ENCODE peak calls at places on chromosomes 2 and 18, in nine cellular contexts. S is HL-60; I is fibroblast of lung; M is activated T-cell treated with anti-CD3 and anti-CD28 coated beads for 24 hours; J is NCI-H774; V is activated naive CD4-positive, alpha-beta T cell; F is naive thymus-derived CD4-positive, alpha-beta T cell; R is NCI-H1092 treated with DMSO at 0.1 percent for 48 hours; A is GM10248. C is an unnamed sample.

GRCh38 chr2:128269358-128270305 is 49.0 kb downstream of the HS6ST1 start:
- DNase-seq in J (no peak), M (no peak), R (peak; percentile 23), I (no peak), S (no peak), A (no peak), V (no peak), F (no peak), C (no peak)

GRCh38 chr2:216777637-216778273 is 82.1 kb downstream of the TNP1 start:
- DNase-seq in F (no peak), M (peak; percentile 8), J (peak; percentile 83), S (peak; percentile 69), V (no peak), R (peak; percentile 54), A (peak; percentile 63), I (peak; percentile 49), C (peak; percentile 30)

GRCh38 chr2:112669667-112670066 is 23.9 kb downstream of the SLC20A1 start:
- DNase-seq in M (no peak), R (no peak), V (no peak), I (no peak), A (no peak), F (no peak), S (no peak), J (no peak), C (no peak)

GRCh38 chr2:235549735-235550377 is 56.0 kb downstream of the AGAP1 start:
- DNase-seq in F (no peak), V (no peak), J (no peak), R (no peak), S (no peak), A (no peak), M (no peak), I (no peak), C (no peak)

GRCh38 chr2:44941551-44942234 is at the start of gene SIX3:
- DNase-seq in M (peak; percentile 35), S (no peak), A (peak; percentile 80), R (peak; percentile 67), J (peak; percentile 80), I (no peak), F (no peak), V (no peak), C (no peak)

GRCh38 chr2:56741601-56742102 is 557.9 kb downstream of the CCDC85A start:
- DNase-seq in S (no peak), R (no peak), V (no peak), A (no peak), F (no peak), I (peak; percentile 88), J (no peak), M (no peak), C (peak; percentile 78)

GRCh38 chr2:158761626-158762025 is 33.5 kb upstream of the DAPL1 start:
- DNase-seq in S (peak; percentile 33), R (no peak), A (no peak), J (no peak), M (no peak), F (no peak), V (no peak), I (peak; percentile 27), C (no peak)

GRCh38 chr2:41936751-41937463 is 110.9 kb upstream of the PKDCC start:
- DNase-seq in M (no peak), J (no peak), V (no peak), S (no peak), I (no peak), F (no peak), R (no peak), A (no peak), C (no peak)

GRCh38 chr2:239193925-239194687 is 206.7 kb downstream of the HDAC4 start:
- DNase-seq in A (no peak), M (no peak), F (no peak), S (no peak), R (no peak), V (no peak), I (no peak), J (no peak), C (no peak)

GRCh38 chr2:165469417-165469816 is at the start of gene CSRNP3:
- DNase-seq in F (no peak), J (peak; percentile 93), S (no peak), I (peak; percentile 86), M (no peak), R (peak; percentile 94), V (no peak), A (no peak), C (peak; percentile 72)

GRCh38 chr18:76432970-76433767 is 61.9 kb downstream of the ZNF516 start:
- DNase-seq in A (no peak), V (no peak), R (no peak), M (no peak), I (no peak), F (no peak), J (no peak), S (no peak), C (no peak)

GRCh38 chr2:229952256-229952835 is 30.0 kb downstream of the FBXO36 start:
- DNase-seq in R (no peak), F (no peak), A (no peak), I (no peak), M (no peak), S (no peak), V (no peak), J (no peak), C (no peak)

GRCh38 chr18:22913861-22914260 is 19.3 kb upstream of the RBBP8 start:
- DNase-seq in I (no peak), R (no peak), V (no peak), A (no peak), F (no peak), J (peak; percentile 76), S (no peak), M (no peak), C (no peak)

GRCh38 chr2:161414015-161414384 is 2.1 kb upstream of the TBR1 start:
- DNase-seq in V (no peak), S (no peak), A (no peak), R (no peak), M (no peak), I (no peak), F (no peak), J (no peak), C (no peak)

GRCh38 chr2:673615-674318 is 3.4 kb downstream of the TMEM18 start:
- DNase-seq in R (no peak), I (peak; percentile 16), V (no peak), A (no peak), J (no peak), S (no peak), F (no peak), M (no peak), C (no peak)

GRCh38 chr2:60483400-60483799 is 70.1 kb downstream of the BCL11A start:
- DNase-seq in I (peak; percentile 46), R (no peak), V (no peak), S (no peak), A (no peak), F (no peak), M (no peak), J (no peak), C (peak; percentile 77)

GRCh38 chr2:137357641-137358040 is 592.3 kb downstream of the THSD7B start:
- DNase-seq in M (no peak), I (no peak), A (no peak), S (no peak), V (no peak), R (no peak), J (no peak), F (no peak), C (no peak)

GRCh38 chr18:8669571-8669970 is 35.8 kb upstream of the MTCL1 start:
- DNase-seq in A (no peak), R (no peak), S (no peak), J (no peak), F (no peak), M (no peak), I (no peak), V (no peak), C (no peak)

GRCh38 chr2:136985044-136985443 is 219.7 kb downstream of the THSD7B start:
- DNase-seq in I (no peak), R (no peak), M (no peak), A (no peak), S (no peak), J (no peak), F (no peak), V (no peak), C (no peak)

GRCh38 chr2:39728941-39729351 is 50.1 kb downstream of the THUMPD2 start:
- DNase-seq in M (no peak), I (peak; percentile 42), F (no peak), V (no peak), S (peak; percentile 45), A (peak; percentile 34), J (peak; percentile 16), R (peak; percentile 4), C (no peak)

GRCh38 chr2:109410021-109410815 is 203.5 kb downstream of the SEPTIN10 start:
- DNase-seq in I (peak; percentile 35), A (no peak), F (no peak), R (no peak), S (no peak), J (no peak), M (no peak), V (no peak), C (peak; percentile 18)

GRCh38 chr18:12336887-12337286 is 28.8 kb downstream of the TUBB6 start:
- DNase-seq in F (no peak), A (no peak), M (no peak), S (no peak), R (no peak), I (peak; percentile 46), J (no peak), V (no peak), C (no peak)

GRCh38 chr2:203759692-203760365 is 53.4 kb downstream of the CD28 start:
- DNase-seq in V (no peak), R (no peak), F (no peak), M (no peak), J (no peak), A (no peak), S (no peak), I (peak; percentile 45), C (no peak)

GRCh38 chr2:17547737-17548136 is 7.2 kb downstream of the VSNL1 start:
- DNase-seq in F (no peak), R (no peak), V (no peak), I (no peak), M (no peak), J (no peak), S (no peak), A (no peak), C (no peak)

GRCh38 chr18:59606193-59607175 is 90.7 kb downstream of the CCBE1 start:
- DNase-seq in M (no peak), I (peak; percentile 92), A (no peak), J (no peak), V (no peak), R (no peak), S (no peak), F (no peak), C (peak; percentile 35)

GRCh38 chr2:236287656-236288055 is 23.4 kb upstream of the ASB18 start:
- DNase-seq in F (no peak), R (no peak), V (no peak), M (no peak), S (no peak), J (no peak), I (no peak), A (no peak), C (no peak)

GRCh38 chr2:29000481-29000880 is 19.4 kb downstream of the TOGARAM2 start:
- DNase-seq in I (no peak), S (peak; percentile 94), M (no peak), R (no peak), J (no peak), A (peak; percentile 84), V (peak; percentile 24), F (peak; percentile 54), C (no peak)